ENCODE peak calls at places on chromosomes 6 and 20, in seven cellular contexts. I, Q, F, K, D, V and E are unnamed samples. For H3K27me3, the result is how much of the 10 kb centered on the place peaks cover.

GRCh38 chr20:25076731-25077609 is 5.0 kb downstream of the VSX1 start:
- DNase-seq in V (no peak), K (no peak), Q (peak), D (no peak), F (no peak), I (peak), E (no peak)

GRCh38 chr6:151101811-151102694 is 137.7 kb upstream of the AKAP12 start:
- DNase-seq in I (no peak), F (no peak), Q (no peak), K (no peak), V (no peak), D (no peak), E (no peak)

GRCh38 chr6:166957087-166957804 is 896 bp upstream of the RNASET2 start:
- DNase-seq in K (peak), V (no peak), D (peak), Q (peak), F (no peak), I (no peak), E (peak)

GRCh38 chr6:47106721-47107197 is 64.6 kb upstream of the ADGRF1 start:
- DNase-seq in K (no peak), D (no peak), I (peak), V (peak), Q (no peak), F (no peak), E (no peak)

GRCh38 chr6:84119277-84119676 is 85.7 kb downstream of the MRAP2 start:
- DNase-seq in F (no peak), V (no peak), I (peak), Q (no peak), D (no peak), K (no peak), E (no peak)

GRCh38 chr6:3744211-3744900 is 7.2 kb downstream of the PXDC1 start:
- DNase-seq in Q (peak), K (no peak), F (no peak), I (no peak), D (no peak), V (no peak), E (no peak)

GRCh38 chr20:45060341-45060740 is 40.6 kb downstream of the KCNS1 start:
- DNase-seq in I (no peak), D (no peak), K (no peak), V (no peak), Q (no peak), F (no peak), E (no peak)

GRCh38 chr6:77415706-77416105 is 47.6 kb downstream of the HTR1B start:
- DNase-seq in Q (no peak), I (no peak), F (no peak), K (no peak), D (no peak), V (no peak), E (no peak)

GRCh38 chr6:46891396-46891795 is 30.3 kb downstream of the ADGRF5 start:
- DNase-seq in I (no peak), V (no peak), K (no peak), F (no peak), Q (no peak), D (no peak), E (no peak)

GRCh38 chr6:129889580-129889979 is 28.5 kb upstream of the TMEM244 start:
- DNase-seq in F (peak), K (no peak), D (no peak), I (peak), V (no peak), Q (no peak), E (no peak)

GRCh38 chr6:23562554-23562953 is 563.5 kb upstream of the NRSN1 start:
- DNase-seq in V (no peak), D (no peak), F (no peak), Q (no peak), K (no peak), I (no peak), E (no peak)

GRCh38 chr6:2197177-2197671 is 48.2 kb downstream of the GMDS start:
- DNase-seq in F (no peak), K (peak), D (no peak), V (no peak), I (peak), Q (no peak), E (no peak)

GRCh38 chr20:49964964-49965780 is 17.6 kb upstream of the SNAI1 start:
- DNase-seq in V (peak), D (no peak), Q (peak), F (no peak), K (no peak), I (peak), E (peak)

GRCh38 chr6:24891004-24891403 is 44.8 kb downstream of the RIPOR2 start:
- DNase-seq in V (no peak), F (no peak), K (no peak), I (no peak), D (no peak), Q (no peak), E (no peak)

DNA sequence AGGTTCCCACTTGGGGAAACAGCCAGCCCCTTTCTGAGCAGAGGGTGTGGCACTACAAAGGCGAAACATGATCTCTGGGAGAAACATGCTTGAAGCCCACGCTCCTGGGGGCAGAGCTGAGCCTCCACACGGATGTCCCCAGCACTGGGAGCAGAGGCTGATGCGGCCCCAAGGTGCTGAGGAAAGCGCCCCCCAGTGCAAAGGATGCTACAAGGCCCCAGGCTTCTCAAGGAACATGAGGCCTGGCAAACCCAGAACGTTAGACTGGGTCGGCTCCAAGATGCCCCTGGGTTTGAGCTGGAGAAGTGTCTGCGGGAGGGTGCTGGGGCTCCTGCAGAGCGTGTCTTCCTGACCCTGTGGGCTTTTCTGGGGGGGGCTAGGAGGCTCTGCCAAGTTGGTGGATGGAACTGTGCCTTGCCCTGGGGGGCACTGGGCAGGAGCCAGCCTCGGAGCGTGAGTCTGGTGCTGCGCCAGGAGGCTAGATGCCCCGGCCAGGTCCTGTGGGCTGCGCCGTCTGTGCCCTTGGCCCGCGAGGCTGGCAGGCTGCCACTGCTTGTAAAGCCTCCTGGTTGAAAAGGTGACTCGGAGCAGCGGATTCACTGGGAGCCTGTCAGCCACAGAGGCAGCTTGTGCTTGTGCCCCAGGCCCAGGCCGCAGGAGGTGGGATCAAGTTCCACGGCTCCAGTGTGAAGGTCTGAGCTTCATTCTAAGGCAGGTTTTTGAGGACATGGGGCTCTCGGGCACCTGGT is 8.1 kb downstream of the SYNJ2 start:
- DNase-seq in K (no peak), V (no peak), Q (peak), D (no peak), I (peak), F (no peak), E (peak)
- H3K4me3 ChIP-seq in K (peak), V (no peak), Q (peak), D (no peak), I (no peak), F (peak), E (no peak)

GRCh38 chr6:10389739-10390494 is 25.0 kb downstream of the TFAP2A start:
- DNase-seq in V (no peak), K (no peak), I (no peak), D (no peak), F (no peak), Q (no peak), E (no peak)
- H3K27me3 ChIP-seq in V (half or more), K (under half), I (under half), D (under half), F (half or more), Q (half or more), E (under half)

DNA sequence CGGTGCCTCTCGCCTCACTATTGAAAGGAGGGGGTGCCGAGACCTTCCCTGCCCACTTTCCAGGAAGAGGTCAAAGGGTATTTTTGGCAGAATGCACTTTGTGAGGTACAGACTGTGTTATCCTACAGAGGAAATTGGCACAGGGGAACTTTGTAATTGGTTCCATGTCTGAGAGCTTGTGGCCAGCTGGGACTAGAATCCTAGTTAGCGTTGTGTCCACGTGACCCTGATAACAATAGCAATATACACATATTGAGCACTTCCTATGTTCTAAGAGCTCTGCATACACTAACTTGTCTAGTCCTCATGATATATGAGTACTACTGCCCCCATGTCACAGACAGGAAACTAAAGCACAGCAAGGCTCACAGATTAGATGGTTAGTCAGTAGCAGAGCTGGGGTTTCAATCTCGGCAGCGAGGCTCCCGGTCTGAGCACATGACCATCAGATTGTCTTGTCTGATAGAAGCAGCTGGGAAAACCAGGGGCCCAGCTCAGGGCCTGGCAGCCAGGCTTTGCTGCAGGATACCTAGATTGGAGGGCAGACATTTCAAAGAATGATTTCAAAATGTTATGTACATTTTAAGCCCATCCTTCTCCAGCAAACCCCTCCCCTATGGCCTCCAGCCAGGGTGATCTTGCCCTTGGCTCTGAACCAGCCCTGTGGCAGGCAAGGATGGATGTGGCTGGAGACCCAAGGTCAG is 1.4 kb downstream of the MAPK13 start:
- DNase-seq in I (peak), V (no peak), D (peak), F (peak), Q (peak), K (peak), E (no peak)
- H3K4me3 ChIP-seq in I (peak), V (no peak), D (no peak), F (peak), Q (peak), K (peak), E (no peak)

GRCh38 chr20:63140683-63141433 is 75.1 kb downstream of the YTHDF1 start:
- DNase-seq in Q (no peak), V (no peak), D (no peak), I (no peak), F (no peak), K (no peak), E (no peak)

GRCh38 chr20:63141531-63141930 is 74.4 kb downstream of the YTHDF1 start:
- DNase-seq in V (no peak), I (no peak), K (no peak), F (no peak), Q (no peak), D (no peak), E (no peak)

GRCh38 chr20:63138855-63139341 is 77.0 kb downstream of the YTHDF1 start:
- DNase-seq in K (no peak), I (no peak), F (no peak), Q (no peak), D (no peak), V (no peak), E (no peak)

GRCh38 chr20:63139369-63139768 is 76.6 kb downstream of the YTHDF1 start:
- DNase-seq in F (no peak), Q (no peak), I (no peak), K (no peak), V (no peak), D (no peak), E (no peak)

GRCh38 chr20:63139856-63140255 is 76.1 kb downstream of the YTHDF1 start:
- DNase-seq in I (no peak), K (no peak), F (no peak), Q (no peak), V (no peak), D (no peak), E (no peak)
- H3K27me3 ChIP-seq in I (under half), K (under half), F (under half), Q (under half), V (under half), D (under half), E (under half)

GRCh38 chr6:89100114-89100513 is 17.8 kb downstream of the SRSF12 start:
- DNase-seq in I (no peak), V (no peak), D (no peak), K (no peak), Q (no peak), F (no peak), E (no peak)

GRCh38 chr6:89098461-89098860 is 17.9 kb downstream of the PNRC1 start:
- DNase-seq in Q (no peak), F (no peak), K (no peak), I (no peak), D (no peak), V (no peak), E (no peak)
- H3K4me3 ChIP-seq in Q (no peak), F (no peak), K (no peak), I (no peak), D (no peak), V (no peak), E (no peak)